ENCODE peak calls at places on chromosomes 11 and 22, in five cellular contexts. V is NCI-H1417 treated with DMSO at 0.1 percent for 48 hours, Z is LoVo, S is progenitor cell of endocrine pancreas, Q is DMS153. I is an unnamed sample.

GRCh38 chr11:11580831-11581492 is 40.8 kb downstream of the GALNT18 start:
- DNase-seq in Q (peak), V (no peak), Z (no peak), S (no peak), I (no peak)

GRCh38 chr11:64132388-64132771 is 33.5 kb downstream of the MACROD1 start:
- DNase-seq in Z (no peak), V (no peak), Q (no peak), S (no peak), I (no peak)

GRCh38 chr11:2213890-2214526 is 42.4 kb upstream of the TH start:
- DNase-seq in Z (no peak), Q (no peak), S (no peak), V (no peak), I (no peak)

GRCh38 chr22:24727218-24727851 is 47.2 kb downstream of the PIWIL3 start:
- DNase-seq in V (peak), Q (peak), S (no peak), Z (peak), I (peak)

GRCh38 chr11:121321614-121322243 is 29.2 kb downstream of the SC5D start:
- DNase-seq in Z (no peak), V (no peak), Q (peak), S (no peak), I (no peak)

GRCh38 chr11:126443120-126443519 is 87.6 kb downstream of the ST3GAL4 start:
- DNase-seq in S (no peak), V (peak), Q (peak), Z (no peak), I (no peak)

GRCh38 chr11:36492724-36493304 is 17.3 kb downstream of the TRAF6 start:
- DNase-seq in S (no peak), Z (peak), V (no peak), Q (no peak), I (no peak)

GRCh38 chr22:42160251-42160650 is 29.6 kb upstream of the CYP2D6 start:
- DNase-seq in V (no peak), S (no peak), Z (no peak), Q (no peak), I (no peak)

GRCh38 chr11:28566643-28567042 is 458.5 kb downstream of the METTL15 start:
- DNase-seq in V (no peak), S (peak), Z (no peak), Q (peak), I (peak)